ENCODE peak calls at places on chromosomes 1 and 21, in four cellular contexts. F is NCI-H1417, W is AG09319, M is cardiac muscle cell. L is an unnamed sample.

GRCh38 chr1:93804412-93804811 is 74.6 kb downstream of the DNTTIP2 start:
- DNase-seq in F (no peak), W (peak), M (peak), L (no peak)

GRCh38 chr1:11068556-11069232 is 8.9 kb upstream of the SRM start:
- DNase-seq in F (no peak), W (no peak), M (no peak), L (no peak)

GRCh38 chr1:84940481-84940880 is 47.5 kb upstream of the LPAR3 start:
- DNase-seq in F (no peak), W (no peak), M (no peak), L (no peak)

GRCh38 chr21:43866659-43867331 is 1.8 kb downstream of the AGPAT3 start:
- DNase-seq in F (no peak), W (no peak), M (no peak), L (no peak)

GRCh38 chr1:89945852-89946476 is 48.9 kb upstream of the ZNF326 start:
- DNase-seq in F (no peak), W (no peak), M (peak), L (no peak)

GRCh38 chr1:20693623-20694022 is 24.2 kb downstream of the KIF17 start:
- DNase-seq in F (no peak), W (no peak), M (no peak), L (no peak)

GRCh38 chr1:77824694-77825355 is 45.4 kb downstream of the MIGA1 start:
- DNase-seq in F (no peak), W (no peak), M (no peak), L (no peak)

GRCh38 chr1:43065191-43065590 is 106.5 kb upstream of the SLC2A1 start:
- DNase-seq in F (no peak), W (no peak), M (no peak), L (no peak)

GRCh38 chr1:47763456-47764171 is 233.6 kb downstream of the TRABD2B start:
- DNase-seq in F (no peak), W (peak), M (no peak), L (no peak)

GRCh38 chr21:26366781-26367180 is 196.2 kb upstream of the APP start:
- DNase-seq in F (no peak), W (no peak), M (no peak), L (no peak)

GRCh38 chr1:211642870-211643269 is 32.6 kb downstream of the NEK2 start:
- DNase-seq in F (no peak), W (no peak), M (no peak), L (no peak)

GRCh38 chr21:32414579-32415358 is 2.3 kb downstream of the EVA1C start:
- DNase-seq in F (peak), W (no peak), M (peak), L (no peak)

GRCh38 chr1:235024706-235025421 is 103.8 kb downstream of the TOMM20 start:
- DNase-seq in F (no peak), W (no peak), M (no peak), L (no peak)

GRCh38 chr1:27330786-27331185 is 8.8 kb downstream of the TMEM222 start:
- DNase-seq in F (no peak), W (no peak), M (no peak), L (no peak)

GRCh38 chr1:205445653-205445955 is 10.2 kb downstream of the BLACAT1 start:
- DNase-seq in F (no peak), W (no peak), M (no peak), L (no peak)

GRCh38 chr1:15328785-15329480 is 80.8 kb upstream of the EFHD2 start:
- DNase-seq in F (no peak), W (no peak), M (peak), L (no peak)

GRCh38 chr1:33119532-33120217 is 38.7 kb downstream of the AZIN2 start:
- DNase-seq in F (no peak), W (no peak), M (no peak), L (no peak)

GRCh38 chr1:56457767-56458375 is 121.5 kb downstream of the PLPP3 start:
- DNase-seq in F (no peak), W (no peak), M (peak), L (no peak)

GRCh38 chr21:33414926-33415325 is 11.7 kb downstream of the IFNGR2 start:
- DNase-seq in F (no peak), W (no peak), M (no peak), L (no peak)

GRCh38 chr1:95311006-95311405 is 77.0 kb downstream of the RWDD3 start:
- DNase-seq in F (peak), W (no peak), M (no peak), L (peak)

GRCh38 chr21:39658066-39658465 is 45.3 kb downstream of the B3GALT5 start:
- DNase-seq in F (no peak), W (no peak), M (no peak), L (no peak)

GRCh38 chr1:3676581-3677410 is 24.5 kb downstream of the TP73 start:
- DNase-seq in F (no peak), W (no peak), M (no peak), L (no peak)

GRCh38 chr1:8015809-8016165 is 10.3 kb downstream of the ERRFI1 start:
- DNase-seq in F (no peak), W (no peak), M (peak), L (no peak)

GRCh38 chr1:30911061-30911954 is 2.8 kb upstream of the SDC3 start:
- DNase-seq in F (peak), W (peak), M (peak), L (peak)

GRCh38 chr21:31878831-31879230 is 6.0 kb downstream of the HUNK start:
- DNase-seq in F (no peak), W (no peak), M (no peak), L (no peak)

GRCh38 chr1:12007204-12007603 is 12.1 kb upstream of the MIIP start:
- DNase-seq in F (no peak), W (no peak), M (no peak), L (no peak)

GRCh38 chr1:43653339-43653738 is 3.4 kb downstream of the KDM4A start:
- DNase-seq in F (no peak), W (no peak), M (peak), L (no peak)

GRCh38 chr1:184222561-184223157 is 164.2 kb upstream of the C1orf21 start:
- DNase-seq in F (peak), W (peak), M (peak), L (no peak)

GRCh38 chr1:238346340-238346739 is 455.6 kb upstream of the ZP4 start:
- DNase-seq in F (no peak), W (no peak), M (no peak), L (no peak)

GRCh38 chr1:227785812-227786608 is 29.5 kb upstream of the PRSS38 start:
- DNase-seq in F (no peak), W (no peak), M (no peak), L (no peak)

GRCh38 chr1:205344010-205344808 is 12.5 kb downstream of the KLHDC8A start:
- DNase-seq in F (peak), W (no peak), M (no peak), L (peak)

GRCh38 chr1:117735045-117735992 is 129.5 kb downstream of the TENT5C start:
- DNase-seq in F (no peak), W (no peak), M (peak), L (no peak)

GRCh38 chr1:223776075-223776814 is 63.9 kb downstream of the CAPN2 start:
- DNase-seq in F (no peak), W (no peak), M (peak), L (no peak)

GRCh38 chr1:183533617-183534174 is 56.6 kb downstream of the NCF2 start:
- DNase-seq in F (no peak), W (no peak), M (no peak), L (no peak)

GRCh38 chr1:54986025-54986424 is 5.6 kb downstream of the TMEM61 start:
- DNase-seq in F (no peak), W (no peak), M (no peak), L (no peak)

L was measured in NCI-H748 treated with DMSO at 0.1 percent for 48 hours.